ENCODE peak calls at places on chromosomes 5 and 9, in eight cellular contexts. S is psoas muscle, M is heart left ventricle, V is fibroblast of mammary gland, L is PC-9, R is OCI-LY7, N is uterus, G is GM23338. B is an unnamed sample.

GRCh38 chr5:134247411-134247810 is 21.5 kb upstream of the PPP2CA start:
- DNase-seq in G (no peak), V (peak), N (peak), M (no peak), L (peak), S (no peak), R (no peak), B (no peak)

GRCh38 chr5:74622122-74622521 is 18.4 kb downstream of the ENC1 start:
- DNase-seq in N (no peak), R (no peak), M (no peak), G (no peak), S (no peak), L (peak), V (no peak), B (no peak)

GRCh38 chr5:149381986-149382338 is 2.9 kb upstream of the IL17B start:
- DNase-seq in G (peak), R (peak), N (peak), M (peak), V (peak), S (peak), L (no peak), B (peak)

GRCh38 chr9:129944501-129945116 is 98.4 kb downstream of the FNBP1 start:
- DNase-seq in M (no peak), V (no peak), N (no peak), L (no peak), R (peak), S (no peak), G (no peak), B (no peak)

GRCh38 chr9:129406278-129407225 is 214.3 kb downstream of the C9orf50 start:
- DNase-seq in G (peak), L (peak), R (no peak), S (peak), N (peak), V (no peak), M (no peak), B (no peak)

GRCh38 chr5:141528401-141528984 is 39.6 kb downstream of the PCDHGC5 start:
- DNase-seq in G (no peak), R (no peak), S (peak), N (peak), M (no peak), L (no peak), V (peak), B (no peak)

GRCh38 chr9:80842383-80842782 is 847.0 kb downstream of the TLE1 start:
- DNase-seq in L (no peak), G (no peak), S (no peak), N (peak), V (no peak), M (no peak), R (no peak), B (peak)

GRCh38 chr5:133366438-133366837 is 245.9 kb downstream of the FSTL4 start:
- DNase-seq in S (no peak), M (no peak), G (no peak), L (no peak), V (peak), N (no peak), R (no peak), B (no peak)

GRCh38 chr9:133054966-133055365 is 6.8 kb upstream of the CEL start:
- DNase-seq in R (no peak), N (no peak), L (no peak), S (peak), M (peak), V (peak), G (no peak), B (no peak)

GRCh38 chr9:93121316-93122241 is 12.5 kb downstream of the NINJ1 start:
- DNase-seq in V (no peak), M (no peak), S (no peak), N (no peak), R (no peak), L (no peak), G (no peak), B (no peak)

GRCh38 chr9:4490705-4491620 is 695 bp downstream of the SLC1A1 start:
- DNase-seq in N (no peak), M (peak), G (peak), V (no peak), R (no peak), L (no peak), S (peak), B (no peak)

GRCh38 chr5:153613143-153613542 is 122.7 kb downstream of the GRIA1 start:
- DNase-seq in M (no peak), N (no peak), L (no peak), V (peak), S (no peak), R (no peak), G (no peak), B (no peak)

GRCh38 chr5:74412064-74412463 is 228.5 kb downstream of the ENC1 start:
- DNase-seq in L (no peak), S (no peak), G (peak), N (no peak), R (no peak), V (no peak), M (no peak), B (no peak)

GRCh38 chr9:98867434-98868168 is 60.1 kb downstream of the GALNT12 start:
- DNase-seq in R (peak), M (peak), S (peak), V (peak), G (no peak), L (no peak), N (peak), B (no peak)

GRCh38 chr9:4792572-4793411 is at the start of gene RCL1:
- DNase-seq in R (peak), L (peak), G (peak), M (peak), S (peak), N (peak), V (peak), B (peak)

GRCh38 chr9:81902191-81902590 is 26.0 kb upstream of the SPATA31D4 start:
- DNase-seq in S (no peak), N (no peak), R (no peak), G (no peak), V (peak), L (no peak), M (no peak), B (no peak)

GRCh38 chr5:43168175-43168574 is 23.9 kb upstream of the NIM1K start:
- DNase-seq in R (no peak), S (no peak), G (no peak), L (no peak), M (no peak), V (no peak), N (no peak), B (no peak)

GRCh38 chr5:1103505-1104326 is 8.1 kb downstream of the SLC12A7 start:
- DNase-seq in S (peak), L (no peak), R (no peak), N (peak), V (no peak), M (peak), G (no peak), B (peak)
- H3K4me3 ChIP-seq in S (peak), L (no peak), R (no peak), N (no peak), V (no peak), M (peak), G (no peak), B (peak)

GRCh38 chr5:14582797-14583137 is 1.2 kb downstream of the OTULINL start:
- DNase-seq in V (no peak), L (no peak), N (no peak), G (no peak), S (no peak), R (no peak), M (no peak), B (no peak)

GRCh38 chr5:14580037-14581034 is 1.3 kb upstream of the OTULINL start:
- DNase-seq in N (peak), S (no peak), R (no peak), V (no peak), L (no peak), G (no peak), M (no peak), B (peak)

GRCh38 chr5:14584848-14585247 is 3.3 kb downstream of the OTULINL start:
- DNase-seq in N (no peak), M (no peak), S (no peak), L (no peak), R (no peak), G (no peak), V (no peak), B (no peak)

GRCh38 chr5:14581333-14581890 is at the start of gene OTULINL:
- DNase-seq in L (peak), R (peak), V (peak), N (peak), M (peak), S (peak), G (peak), B (no peak)

DNA sequence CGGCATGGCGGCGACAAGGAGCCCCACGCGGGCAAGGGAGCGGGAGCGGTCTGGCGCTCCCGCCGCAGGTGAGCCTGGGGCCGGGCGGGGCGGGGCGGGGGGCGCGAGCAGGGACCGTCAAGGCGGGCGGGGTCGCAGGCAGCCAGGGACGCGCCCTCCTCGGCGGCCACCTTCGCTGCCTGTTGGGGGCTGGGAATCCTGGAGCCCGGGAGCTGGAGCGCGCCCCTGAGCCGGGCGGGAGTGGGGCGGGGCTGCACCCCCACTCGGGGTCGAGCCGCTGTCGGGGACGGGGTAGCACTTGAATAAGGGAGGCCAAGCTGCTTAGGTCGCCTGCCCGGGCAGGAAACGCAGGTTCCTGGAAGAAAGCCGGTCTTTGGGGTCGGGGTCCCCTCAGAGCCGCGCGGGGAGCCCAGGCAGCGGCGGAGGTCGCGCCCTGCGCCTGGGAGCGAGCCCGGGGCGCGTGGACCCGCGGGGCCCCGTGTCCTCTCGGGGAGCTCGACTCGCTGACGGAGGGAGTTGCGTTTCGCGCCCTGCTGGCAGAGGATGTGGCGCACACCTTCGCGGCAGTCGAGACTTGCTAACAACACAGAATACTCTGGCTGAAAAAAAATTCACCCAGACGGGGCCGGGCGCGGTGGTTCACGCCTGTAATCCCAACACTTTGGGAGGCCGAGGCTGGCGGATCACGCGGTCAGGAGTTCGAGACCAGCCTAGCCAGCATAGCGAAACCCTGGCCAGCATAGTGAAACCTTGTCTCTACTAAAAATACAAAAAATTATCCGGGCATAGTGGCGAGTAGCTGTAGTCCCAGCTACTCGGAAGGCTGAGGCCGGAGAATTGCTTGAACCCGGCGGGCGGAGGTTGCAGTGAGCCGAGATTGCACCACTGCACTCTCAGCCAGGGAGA is 552 bp downstream of the OTULINL start:
- DNase-seq in M (peak), N (peak), G (peak), V (peak), S (peak), R (peak), L (no peak), B (no peak)
- TF ChIP-seq CTCF in M (no peak), N (no peak), G (no peak), V (no peak), S (no peak), R (peak), L (peak), B (peak)

GRCh38 chr5:95113489-95113888 is 171.4 kb downstream of the MCTP1 start:
- DNase-seq in N (no peak), R (no peak), S (no peak), V (peak), G (peak), L (no peak), M (no peak), B (no peak)

GRCh38 chr5:95114305-95114704 is 170.6 kb downstream of the MCTP1 start:
- DNase-seq in N (no peak), G (no peak), L (no peak), R (no peak), M (no peak), S (no peak), V (no peak), B (no peak)

GRCh38 chr5:95111141-95111540 is 173.8 kb downstream of the MCTP1 start:
- DNase-seq in R (no peak), N (no peak), M (no peak), L (no peak), S (no peak), G (no peak), V (no peak), B (no peak)

GRCh38 chr5:95107138-95107537 is 177.8 kb downstream of the MCTP1 start:
- DNase-seq in N (no peak), V (no peak), S (no peak), M (no peak), G (no peak), R (no peak), L (no peak), B (no peak)

GRCh38 chr5:95110112-95110511 is 174.8 kb downstream of the MCTP1 start:
- DNase-seq in G (no peak), N (no peak), L (no peak), M (no peak), S (no peak), V (no peak), R (no peak), B (no peak)
- H3K4me3 ChIP-seq in G (no peak), N (no peak), L (no peak), M (no peak), S (no peak), V (no peak), R (no peak), B (no peak)

GRCh38 chr5:64744914-64745313 is 23.6 kb downstream of the SREK1IP1 start:
- DNase-seq in L (no peak), G (peak), V (no peak), R (no peak), M (no peak), S (no peak), N (no peak), B (no peak)

GRCh38 chr5:64746446-64746845 is 22.0 kb downstream of the SREK1IP1 start:
- DNase-seq in M (no peak), S (no peak), V (peak), N (no peak), R (no peak), L (no peak), G (no peak), B (no peak)

GRCh38 chr5:64742821-64743220 is 25.7 kb downstream of the SREK1IP1 start:
- DNase-seq in M (no peak), G (no peak), V (peak), L (no peak), S (no peak), R (no peak), N (no peak), B (no peak)

DNA sequence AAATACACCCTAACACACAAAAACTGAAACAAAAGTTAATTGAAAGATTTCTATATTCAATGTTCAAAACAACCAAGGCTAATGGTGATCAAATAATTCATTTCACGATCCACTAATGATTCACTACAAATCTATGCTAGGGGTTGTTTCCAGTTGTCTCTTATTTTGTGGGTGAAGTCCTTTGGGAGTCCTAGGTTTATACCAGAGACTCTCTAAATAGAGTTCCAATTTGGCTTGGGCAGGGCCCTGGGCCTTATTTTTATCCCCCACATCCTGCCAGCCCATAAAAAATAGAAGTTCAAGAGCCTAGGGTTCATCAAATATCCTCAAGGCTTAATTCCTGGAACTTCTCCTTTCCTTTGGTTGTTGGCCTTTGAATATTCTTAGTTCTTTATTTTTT is 26.1 kb downstream of the SREK1IP1 start:
- DNase-seq in V (no peak), G (no peak), R (no peak), M (no peak), L (no peak), N (no peak), S (no peak), B (no peak)
- TF ChIP-seq CTCF in V (no peak), G (no peak), R (no peak), M (no peak), L (no peak), N (no peak), S (no peak), B (no peak)

DNA sequence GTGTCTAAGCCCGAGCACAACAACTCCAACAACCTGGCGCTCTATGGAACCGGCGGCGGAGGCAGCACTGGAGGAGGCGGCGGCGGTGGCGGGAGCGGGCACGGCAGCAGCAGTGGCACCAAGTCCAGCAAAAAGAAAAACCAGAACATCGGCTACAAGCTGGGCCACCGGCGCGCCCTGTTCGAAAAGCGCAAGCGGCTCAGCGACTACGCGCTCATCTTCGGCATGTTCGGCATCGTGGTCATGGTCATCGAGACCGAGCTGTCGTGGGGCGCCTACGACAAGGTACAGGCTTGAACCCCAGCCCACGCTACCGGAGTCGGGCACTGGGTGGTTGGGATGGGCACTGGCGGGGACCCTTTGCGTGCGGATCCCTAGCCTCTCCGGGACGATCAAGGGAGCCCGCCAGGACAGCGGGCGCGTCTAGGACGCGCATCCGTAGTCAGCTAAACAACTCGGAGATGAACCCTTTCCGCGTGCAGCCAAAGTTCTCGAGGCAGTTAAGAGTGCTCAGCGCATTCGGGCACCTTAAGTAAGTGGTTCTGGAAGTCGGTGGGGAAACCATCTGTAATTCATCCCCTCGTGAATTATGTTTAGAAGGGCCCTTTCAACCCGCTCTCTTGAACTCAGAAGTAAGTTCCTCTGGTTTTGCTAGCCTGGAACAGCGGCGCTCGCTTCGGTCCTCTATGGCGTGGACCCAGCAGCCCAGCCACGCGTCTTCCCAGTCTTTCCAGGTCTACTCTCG is 1.3 kb downstream of the KCNN2 start:
- DNase-seq in S (no peak), R (no peak), N (no peak), G (peak), M (no peak), V (no peak), L (no peak), B (no peak)
- H3K4me3 ChIP-seq in S (peak), R (no peak), N (peak), G (peak), M (peak), V (no peak), L (no peak), B (peak)

B was measured in LNCaP clone FGC.